ENCODE peak calls at places on chromosome 11, in ten cellular contexts. One of them, this sample, is unnamed.

GRCh38 chr11:9053631-9054030 is 37.8 kb downstream of the SCUBE2 start:
- DNase-seq in activated T-helper 1 cell treated with Interleukin-2 at 50 U/mL for 16 hours: no peak
- DNase-seq in RWPE1: no peak
- DNase-seq in IMR-90: peak
- DNase-seq in endodermal cell: no peak
- DNase-seq in LoVo: peak
- DNase-seq in lower lobe of right lung: no peak
- DNase-seq in HTR-8/SVneo: peak
- DNase-seq in Right ventricle myocardium superior: no peak
- DNase-seq in cardiac septum: no peak
- DNase-seq in this sample: peak

GRCh38 chr11:27618591-27618990 is 81.7 kb downstream of the BDNF start:
- DNase-seq in HTR-8/SVneo: no peak
- DNase-seq in cardiac septum: no peak
- DNase-seq in Right ventricle myocardium superior: no peak
- DNase-seq in activated T-helper 1 cell treated with Interleukin-2 at 50 U/mL for 16 hours: no peak
- DNase-seq in endodermal cell: no peak
- DNase-seq in RWPE1: no peak
- DNase-seq in lower lobe of right lung: no peak
- DNase-seq in IMR-90: no peak
- DNase-seq in LoVo: no peak
- DNase-seq in this sample: no peak

GRCh38 chr11:128564642-128565245 is 22.6 kb downstream of the ETS1 start:
- DNase-seq in LoVo: no peak
- DNase-seq in HTR-8/SVneo: no peak
- DNase-seq in endodermal cell: no peak
- DNase-seq in IMR-90: no peak
- DNase-seq in cardiac septum: no peak
- DNase-seq in Right ventricle myocardium superior: no peak
- DNase-seq in lower lobe of right lung: no peak
- DNase-seq in RWPE1: no peak
- DNase-seq in activated T-helper 1 cell treated with Interleukin-2 at 50 U/mL for 16 hours: no peak
- DNase-seq in this sample: no peak

GRCh38 chr11:74981888-74982287 is 6.8 kb upstream of the NEU3 start:
- DNase-seq in IMR-90: no peak
- DNase-seq in lower lobe of right lung: no peak
- DNase-seq in RWPE1: no peak
- DNase-seq in HTR-8/SVneo: no peak
- DNase-seq in LoVo: no peak
- DNase-seq in cardiac septum: no peak
- DNase-seq in activated T-helper 1 cell treated with Interleukin-2 at 50 U/mL for 16 hours: no peak
- DNase-seq in endodermal cell: no peak
- DNase-seq in Right ventricle myocardium superior: no peak
- DNase-seq in this sample: no peak

GRCh38 chr11:31106963-31107576 is 262.5 kb downstream of the DCDC1 start:
- DNase-seq in cardiac septum: no peak
- DNase-seq in Right ventricle myocardium superior: peak
- DNase-seq in activated T-helper 1 cell treated with Interleukin-2 at 50 U/mL for 16 hours: no peak
- DNase-seq in HTR-8/SVneo: peak
- DNase-seq in lower lobe of right lung: peak
- DNase-seq in endodermal cell: peak
- DNase-seq in RWPE1: peak
- DNase-seq in LoVo: peak
- DNase-seq in IMR-90: peak
- DNase-seq in this sample: peak

GRCh38 chr11:105611837-105612480 is 2.1 kb downstream of the GRIA4 start:
- DNase-seq in endodermal cell: peak
- DNase-seq in Right ventricle myocardium superior: no peak
- DNase-seq in IMR-90: no peak
- DNase-seq in RWPE1: no peak
- DNase-seq in LoVo: no peak
- DNase-seq in activated T-helper 1 cell treated with Interleukin-2 at 50 U/mL for 16 hours: no peak
- DNase-seq in cardiac septum: no peak
- DNase-seq in HTR-8/SVneo: no peak
- DNase-seq in lower lobe of right lung: no peak
- DNase-seq in this sample: no peak

GRCh38 chr11:119671561-119672015 is 57.4 kb downstream of the NECTIN1 start:
- DNase-seq in cardiac septum: no peak
- DNase-seq in IMR-90: peak
- DNase-seq in LoVo: no peak
- DNase-seq in HTR-8/SVneo: no peak
- DNase-seq in lower lobe of right lung: no peak
- DNase-seq in endodermal cell: no peak
- DNase-seq in Right ventricle myocardium superior: peak
- DNase-seq in activated T-helper 1 cell treated with Interleukin-2 at 50 U/mL for 16 hours: no peak
- DNase-seq in RWPE1: no peak
- DNase-seq in this sample: peak

GRCh38 chr11:3995949-3996554 is 98.5 kb upstream of the RRM1 start:
- DNase-seq in IMR-90: peak
- DNase-seq in LoVo: no peak
- DNase-seq in HTR-8/SVneo: peak
- DNase-seq in lower lobe of right lung: no peak
- DNase-seq in activated T-helper 1 cell treated with Interleukin-2 at 50 U/mL for 16 hours: no peak
- DNase-seq in endodermal cell: no peak
- DNase-seq in cardiac septum: no peak
- DNase-seq in RWPE1: no peak
- DNase-seq in Right ventricle myocardium superior: no peak
- DNase-seq in this sample: peak

GRCh38 chr11:17209939-17210245 is 2.1 kb upstream of the PIK3C2A start:
- DNase-seq in LoVo: no peak
- DNase-seq in HTR-8/SVneo: no peak
- DNase-seq in activated T-helper 1 cell treated with Interleukin-2 at 50 U/mL for 16 hours: no peak
- DNase-seq in Right ventricle myocardium superior: no peak
- DNase-seq in lower lobe of right lung: no peak
- DNase-seq in cardiac septum: no peak
- DNase-seq in RWPE1: no peak
- DNase-seq in endodermal cell: no peak
- DNase-seq in IMR-90: no peak
- DNase-seq in this sample: no peak

GRCh38 chr11:72720806-72721205 is 31.4 kb downstream of the ARAP1 start:
- DNase-seq in activated T-helper 1 cell treated with Interleukin-2 at 50 U/mL for 16 hours: no peak
- DNase-seq in endodermal cell: no peak
- DNase-seq in Right ventricle myocardium superior: peak
- DNase-seq in RWPE1: no peak
- DNase-seq in IMR-90: no peak
- DNase-seq in cardiac septum: no peak
- DNase-seq in lower lobe of right lung: peak
- DNase-seq in HTR-8/SVneo: no peak
- DNase-seq in LoVo: no peak
- DNase-seq in this sample: no peak

GRCh38 chr11:92304271-92304670 is 79.7 kb downstream of the FAT3 start:
- DNase-seq in RWPE1: no peak
- DNase-seq in lower lobe of right lung: no peak
- DNase-seq in IMR-90: no peak
- DNase-seq in endodermal cell: no peak
- DNase-seq in LoVo: no peak
- DNase-seq in HTR-8/SVneo: no peak
- DNase-seq in Right ventricle myocardium superior: no peak
- DNase-seq in cardiac septum: no peak
- DNase-seq in activated T-helper 1 cell treated with Interleukin-2 at 50 U/mL for 16 hours: no peak
- DNase-seq in this sample: peak

GRCh38 chr11:71325418-71326327 is 73.3 kb upstream of the SHANK2 start:
- DNase-seq in cardiac septum: peak
- DNase-seq in RWPE1: no peak
- DNase-seq in lower lobe of right lung: no peak
- DNase-seq in HTR-8/SVneo: no peak
- DNase-seq in IMR-90: no peak
- DNase-seq in endodermal cell: no peak
- DNase-seq in Right ventricle myocardium superior: no peak
- DNase-seq in LoVo: no peak
- DNase-seq in activated T-helper 1 cell treated with Interleukin-2 at 50 U/mL for 16 hours: no peak
- DNase-seq in this sample: no peak

GRCh38 chr11:29783506-29783905 is 233.3 kb downstream of the KCNA4 start:
- DNase-seq in LoVo: no peak
- DNase-seq in HTR-8/SVneo: no peak
- DNase-seq in endodermal cell: no peak
- DNase-seq in RWPE1: no peak
- DNase-seq in Right ventricle myocardium superior: no peak
- DNase-seq in IMR-90: no peak
- DNase-seq in cardiac septum: no peak
- DNase-seq in activated T-helper 1 cell treated with Interleukin-2 at 50 U/mL for 16 hours: no peak
- DNase-seq in lower lobe of right lung: no peak
- DNase-seq in this sample: no peak

GRCh38 chr11:65404210-65404609 is 17.8 kb downstream of the FRMD8 start:
- DNase-seq in IMR-90: no peak
- DNase-seq in RWPE1: no peak
- DNase-seq in lower lobe of right lung: no peak
- DNase-seq in Right ventricle myocardium superior: no peak
- DNase-seq in LoVo: no peak
- DNase-seq in HTR-8/SVneo: no peak
- DNase-seq in cardiac septum: no peak
- DNase-seq in endodermal cell: no peak
- DNase-seq in activated T-helper 1 cell treated with Interleukin-2 at 50 U/mL for 16 hours: no peak
- DNase-seq in this sample: no peak

GRCh38 chr11:75487366-75487765 is 38.4 kb downstream of the GDPD5 start:
- DNase-seq in cardiac septum: no peak
- DNase-seq in lower lobe of right lung: no peak
- DNase-seq in activated T-helper 1 cell treated with Interleukin-2 at 50 U/mL for 16 hours: no peak
- DNase-seq in endodermal cell: no peak
- DNase-seq in IMR-90: no peak
- DNase-seq in RWPE1: no peak
- DNase-seq in LoVo: no peak
- DNase-seq in Right ventricle myocardium superior: no peak
- DNase-seq in HTR-8/SVneo: no peak
- DNase-seq in this sample: no peak

GRCh38 chr11:120336641-120337132 is 474 bp downstream of the ARHGEF12 start:
- DNase-seq in lower lobe of right lung: peak
- DNase-seq in Right ventricle myocardium superior: peak
- DNase-seq in cardiac septum: no peak
- DNase-seq in RWPE1: no peak
- DNase-seq in IMR-90: peak
- DNase-seq in activated T-helper 1 cell treated with Interleukin-2 at 50 U/mL for 16 hours: no peak
- DNase-seq in LoVo: no peak
- DNase-seq in HTR-8/SVneo: no peak
- DNase-seq in endodermal cell: peak
- DNase-seq in this sample: peak

GRCh38 chr11:47373876-47374820 is 4.2 kb downstream of the SPI1 start:
- DNase-seq in LoVo: peak
- DNase-seq in activated T-helper 1 cell treated with Interleukin-2 at 50 U/mL for 16 hours: peak
- DNase-seq in lower lobe of right lung: peak
- DNase-seq in endodermal cell: peak
- DNase-seq in IMR-90: peak
- DNase-seq in RWPE1: peak
- DNase-seq in HTR-8/SVneo: peak
- DNase-seq in cardiac septum: peak
- DNase-seq in Right ventricle myocardium superior: peak
- DNase-seq in this sample: peak

GRCh38 chr11:127115844-127116243 is 115.3 kb upstream of the KIRREL3 start:
- DNase-seq in LoVo: no peak
- DNase-seq in activated T-helper 1 cell treated with Interleukin-2 at 50 U/mL for 16 hours: no peak
- DNase-seq in lower lobe of right lung: no peak
- DNase-seq in IMR-90: no peak
- DNase-seq in Right ventricle myocardium superior: no peak
- DNase-seq in HTR-8/SVneo: no peak
- DNase-seq in RWPE1: no peak
- DNase-seq in cardiac septum: no peak
- DNase-seq in endodermal cell: no peak
- DNase-seq in this sample: no peak

GRCh38 chr11:104118105-104118762 is 45.7 kb downstream of the PDGFD start:
- DNase-seq in cardiac septum: no peak
- DNase-seq in activated T-helper 1 cell treated with Interleukin-2 at 50 U/mL for 16 hours: no peak
- DNase-seq in lower lobe of right lung: no peak
- DNase-seq in LoVo: no peak
- DNase-seq in HTR-8/SVneo: no peak
- DNase-seq in RWPE1: no peak
- DNase-seq in Right ventricle myocardium superior: no peak
- DNase-seq in IMR-90: no peak
- DNase-seq in endodermal cell: no peak
- DNase-seq in this sample: no peak

GRCh38 chr11:121281609-121282164 is 10.9 kb upstream of the SC5D start:
- DNase-seq in endodermal cell: no peak
- DNase-seq in IMR-90: no peak
- DNase-seq in LoVo: peak
- DNase-seq in RWPE1: no peak
- DNase-seq in cardiac septum: no peak
- DNase-seq in lower lobe of right lung: no peak
- DNase-seq in HTR-8/SVneo: no peak
- DNase-seq in activated T-helper 1 cell treated with Interleukin-2 at 50 U/mL for 16 hours: no peak
- DNase-seq in Right ventricle myocardium superior: no peak
- DNase-seq in this sample: no peak

GRCh38 chr11:30244255-30244654 is 13.4 kb downstream of the FSHB start:
- DNase-seq in cardiac septum: no peak
- DNase-seq in LoVo: peak
- DNase-seq in lower lobe of right lung: no peak
- DNase-seq in IMR-90: peak
- DNase-seq in HTR-8/SVneo: peak
- DNase-seq in RWPE1: peak
- DNase-seq in endodermal cell: no peak
- DNase-seq in activated T-helper 1 cell treated with Interleukin-2 at 50 U/mL for 16 hours: no peak
- DNase-seq in Right ventricle myocardium superior: no peak
- DNase-seq in this sample: peak

GRCh38 chr11:13354335-13354734 is 76.7 kb downstream of the BMAL1 start:
- DNase-seq in RWPE1: no peak
- DNase-seq in endodermal cell: peak
- DNase-seq in LoVo: no peak
- DNase-seq in Right ventricle myocardium superior: no peak
- DNase-seq in IMR-90: peak
- DNase-seq in activated T-helper 1 cell treated with Interleukin-2 at 50 U/mL for 16 hours: no peak
- DNase-seq in cardiac septum: no peak
- DNase-seq in HTR-8/SVneo: peak
- DNase-seq in lower lobe of right lung: no peak
- DNase-seq in this sample: peak

GRCh38 chr11:62487698-62488551 is 58.7 kb downstream of the AHNAK start:
- DNase-seq in HTR-8/SVneo: no peak
- DNase-seq in activated T-helper 1 cell treated with Interleukin-2 at 50 U/mL for 16 hours: no peak
- DNase-seq in IMR-90: no peak
- DNase-seq in LoVo: no peak
- DNase-seq in lower lobe of right lung: no peak
- DNase-seq in cardiac septum: no peak
- DNase-seq in Right ventricle myocardium superior: no peak
- DNase-seq in RWPE1: no peak
- DNase-seq in endodermal cell: no peak
- DNase-seq in this sample: no peak

GRCh38 chr11:94958118-94958517 is 15.2 kb downstream of the CWC15 start:
- DNase-seq in activated T-helper 1 cell treated with Interleukin-2 at 50 U/mL for 16 hours: no peak
- DNase-seq in lower lobe of right lung: no peak
- DNase-seq in endodermal cell: no peak
- DNase-seq in LoVo: no peak
- DNase-seq in IMR-90: peak
- DNase-seq in HTR-8/SVneo: no peak
- DNase-seq in cardiac septum: no peak
- DNase-seq in RWPE1: no peak
- DNase-seq in Right ventricle myocardium superior: no peak
- DNase-seq in this sample: peak

GRCh38 chr11:84558085-84558905 is 1068.8 kb downstream of the DLG2 start:
- DNase-seq in cardiac septum: no peak
- DNase-seq in HTR-8/SVneo: peak
- DNase-seq in Right ventricle myocardium superior: no peak
- DNase-seq in IMR-90: peak
- DNase-seq in lower lobe of right lung: no peak
- DNase-seq in RWPE1: peak
- DNase-seq in LoVo: peak
- DNase-seq in activated T-helper 1 cell treated with Interleukin-2 at 50 U/mL for 16 hours: no peak
- DNase-seq in endodermal cell: peak
- DNase-seq in this sample: peak

GRCh38 chr11:29712616-29713015 is 304.2 kb downstream of the KCNA4 start:
- DNase-seq in cardiac septum: no peak
- DNase-seq in lower lobe of right lung: no peak
- DNase-seq in RWPE1: no peak
- DNase-seq in Right ventricle myocardium superior: no peak
- DNase-seq in endodermal cell: no peak
- DNase-seq in HTR-8/SVneo: no peak
- DNase-seq in activated T-helper 1 cell treated with Interleukin-2 at 50 U/mL for 16 hours: no peak
- DNase-seq in LoVo: no peak
- DNase-seq in IMR-90: no peak
- DNase-seq in this sample: no peak

GRCh38 chr11:69040051-69040450 is 8.7 kb upstream of the TPCN2 start:
- DNase-seq in IMR-90: no peak
- DNase-seq in RWPE1: no peak
- DNase-seq in activated T-helper 1 cell treated with Interleukin-2 at 50 U/mL for 16 hours: no peak
- DNase-seq in Right ventricle myocardium superior: no peak
- DNase-seq in cardiac septum: no peak
- DNase-seq in LoVo: no peak
- DNase-seq in endodermal cell: no peak
- DNase-seq in lower lobe of right lung: no peak
- DNase-seq in HTR-8/SVneo: no peak
- DNase-seq in this sample: no peak

This sample was measured in cardiac fibroblast.